ENCODE peak calls at places on chromosomes 3 and 15, in four cellular contexts. One of them, this sample, is unnamed. For H3K27me3, the result is how much of the 10 kb centered on the place peaks cover.

GRCh38 chr3:134110963-134111362 is 81.2 kb upstream of the SLCO2A1 start:
- DNase-seq in breast epithelium: no peak
- DNase-seq in HCT116: no peak
- DNase-seq in Panc1: no peak
- DNase-seq in this sample: no peak

GRCh38 chr15:66221126-66221525 is 32.4 kb downstream of the MEGF11 start:
- DNase-seq in breast epithelium: no peak
- DNase-seq in HCT116: no peak
- DNase-seq in Panc1: no peak
- DNase-seq in this sample: no peak

GRCh38 chr3:97713634-97714033 is 50.9 kb upstream of the ARL6 start:
- DNase-seq in breast epithelium: no peak
- DNase-seq in HCT116: no peak
- DNase-seq in Panc1: no peak
- DNase-seq in this sample: no peak

GRCh38 chr15:65893060-65893459 is 23.8 kb downstream of the RAB11A start:
- DNase-seq in breast epithelium: no peak
- DNase-seq in HCT116: no peak
- DNase-seq in Panc1: no peak
- DNase-seq in this sample: no peak

GRCh38 chr3:136698361-136698760 is 53.8 kb downstream of the STAG1 start:
- DNase-seq in breast epithelium: no peak
- DNase-seq in HCT116: no peak
- DNase-seq in Panc1: no peak
- DNase-seq in this sample: no peak

GRCh38 chr3:8730641-8731040 is 3.0 kb upstream of the CAV3 start:
- DNase-seq in breast epithelium: no peak
- DNase-seq in HCT116: no peak
- DNase-seq in Panc1: no peak
- DNase-seq in this sample: no peak

GRCh38 chr15:45572627-45573026 is 14.6 kb upstream of the BLOC1S6 start:
- DNase-seq in breast epithelium: no peak
- DNase-seq in HCT116: no peak
- DNase-seq in Panc1: no peak
- DNase-seq in this sample: no peak

GRCh38 chr3:123081718-123082369 is 15.0 kb downstream of the PDIA5 start:
- DNase-seq in breast epithelium: no peak
- DNase-seq in HCT116: no peak
- DNase-seq in Panc1: no peak
- DNase-seq in this sample: no peak

GRCh38 chr3:133747907-133748639 is 1.9 kb downstream of the TF start:
- DNase-seq in breast epithelium: no peak
- DNase-seq in HCT116: no peak
- DNase-seq in Panc1: no peak
- DNase-seq in this sample: no peak

GRCh38 chr3:30631237-30631961 is 25.0 kb downstream of the TGFBR2 start:
- DNase-seq in breast epithelium: no peak
- DNase-seq in HCT116: peak
- DNase-seq in Panc1: no peak
- DNase-seq in this sample: no peak

GRCh38 chr3:190849607-190850006 is 12.9 kb downstream of the GMNC start:
- DNase-seq in breast epithelium: no peak
- DNase-seq in HCT116: no peak
- DNase-seq in Panc1: no peak
- DNase-seq in this sample: no peak

GRCh38 chr3:146801492-146801891 is 196.3 kb upstream of the PLSCR5 start:
- DNase-seq in breast epithelium: no peak
- DNase-seq in HCT116: no peak
- DNase-seq in Panc1: no peak
- DNase-seq in this sample: no peak

GRCh38 chr3:50303038-50303815 is at the start of gene HYAL1:
- DNase-seq in breast epithelium: no peak
- DNase-seq in HCT116: peak
- DNase-seq in Panc1: no peak
- DNase-seq in this sample: peak

GRCh38 chr3:125141596-125142417 is 70.7 kb downstream of the SLC12A8 start:
- DNase-seq in breast epithelium: no peak
- DNase-seq in HCT116: no peak
- DNase-seq in Panc1: no peak
- DNase-seq in this sample: no peak

GRCh38 chr15:38648116-38648843 is 83.7 kb upstream of the RASGRP1 start:
- DNase-seq in breast epithelium: no peak
- DNase-seq in HCT116: no peak
- DNase-seq in Panc1: no peak
- DNase-seq in this sample: no peak

GRCh38 chr3:161914703-161915102 is 418.1 kb downstream of the OTOL1 start:
- DNase-seq in breast epithelium: no peak
- DNase-seq in HCT116: no peak
- DNase-seq in Panc1: peak
- DNase-seq in this sample: no peak

GRCh38 chr3:52225452-52226228 is at the start of gene TLR9:
- DNase-seq in breast epithelium: no peak
- DNase-seq in HCT116: no peak
- DNase-seq in Panc1: no peak
- DNase-seq in this sample: no peak

GRCh38 chr3:11289864-11290263 is 17.7 kb downstream of the ATG7 start:
- DNase-seq in breast epithelium: no peak
- DNase-seq in HCT116: no peak
- DNase-seq in Panc1: no peak
- DNase-seq in this sample: no peak

GRCh38 chr3:65077124-65077523 is 389.3 kb upstream of the ADAMTS9 start:
- DNase-seq in breast epithelium: no peak
- DNase-seq in HCT116: no peak
- DNase-seq in Panc1: no peak
- DNase-seq in this sample: no peak

GRCh38 chr3:182920515-182921084 is 59.7 kb downstream of the DCUN1D1 start:
- DNase-seq in breast epithelium: no peak
- DNase-seq in HCT116: peak
- DNase-seq in Panc1: no peak
- DNase-seq in this sample: no peak

GRCh38 chr3:31981206-31982181 is at the start of the genes OSBPL10 and ZNF860:
- DNase-seq in breast epithelium: peak
- DNase-seq in HCT116: peak
- DNase-seq in Panc1: no peak
- DNase-seq in this sample: peak

GRCh38 chr3:119175869-119176756 is 2.7 kb downstream of the UPK1B start:
- DNase-seq in breast epithelium: no peak
- DNase-seq in HCT116: no peak
- DNase-seq in Panc1: peak
- DNase-seq in this sample: peak

GRCh38 chr15:40333922-40334492 is 6.7 kb downstream of the CCDC9B start:
- DNase-seq in breast epithelium: peak
- DNase-seq in HCT116: no peak
- DNase-seq in Panc1: no peak
- DNase-seq in this sample: no peak

GRCh38 chr15:44034933-44035624 is 160.0 kb downstream of the FRMD5 start:
- DNase-seq in breast epithelium: no peak
- DNase-seq in HCT116: no peak
- DNase-seq in Panc1: no peak
- DNase-seq in this sample: no peak

GRCh38 chr3:143201066-143201465 is 81.5 kb downstream of the CHST2 start:
- DNase-seq in breast epithelium: no peak
- DNase-seq in HCT116: no peak
- DNase-seq in Panc1: no peak
- DNase-seq in this sample: no peak

GRCh38 chr3:36244728-36245127 is 135.6 kb upstream of the STAC start:
- DNase-seq in breast epithelium: no peak
- DNase-seq in HCT116: no peak
- DNase-seq in Panc1: no peak
- DNase-seq in this sample: no peak

GRCh38 chr15:66886686-66887273 is 178.6 kb upstream of the SMAD3 start:
- DNase-seq in breast epithelium: no peak
- DNase-seq in HCT116: no peak
- DNase-seq in Panc1: no peak
- DNase-seq in this sample: no peak

GRCh38 chr3:71490692-71491091 is 92.8 kb downstream of the FOXP1 start:
- DNase-seq in breast epithelium: no peak
- DNase-seq in HCT116: no peak
- DNase-seq in Panc1: no peak
- DNase-seq in this sample: no peak

GRCh38 chr3:60812544-60812943 is 438.7 kb downstream of the FHIT start:
- DNase-seq in breast epithelium: no peak
- DNase-seq in HCT116: no peak
- DNase-seq in Panc1: no peak
- DNase-seq in this sample: no peak

GRCh38 chr15:90259524-90259923 is 5.9 kb upstream of the NGRN start:
- DNase-seq in breast epithelium: no peak
- DNase-seq in HCT116: no peak
- DNase-seq in Panc1: no peak
- DNase-seq in this sample: no peak

GRCh38 chr3:12317914-12318313 is 29.0 kb downstream of the PPARG start:
- DNase-seq in breast epithelium: no peak
- DNase-seq in HCT116: no peak
- DNase-seq in Panc1: no peak
- DNase-seq in this sample: no peak

GRCh38 chr15:57784081-57784488 is 77.6 kb downstream of the POLR2M start:
- DNase-seq in breast epithelium: peak
- DNase-seq in HCT116: no peak
- DNase-seq in Panc1: no peak
- DNase-seq in this sample: no peak

GRCh38 chr3:195196266-195196665 is 74.7 kb downstream of the XXYLT1 start:
- DNase-seq in breast epithelium: no peak
- DNase-seq in HCT116: no peak
- DNase-seq in Panc1: no peak
- DNase-seq in this sample: no peak

GRCh38 chr3:195197764-195198423 is 73.1 kb downstream of the XXYLT1 start:
- DNase-seq in breast epithelium: no peak
- DNase-seq in HCT116: peak
- DNase-seq in Panc1: no peak
- DNase-seq in this sample: peak

GRCh38 chr3:195191580-195191979 is 79.4 kb downstream of the XXYLT1 start:
- DNase-seq in breast epithelium: no peak
- DNase-seq in HCT116: no peak
- DNase-seq in Panc1: no peak
- DNase-seq in this sample: no peak

GRCh38 chr3:195195321-195196209 is 75.4 kb downstream of the XXYLT1 start:
- DNase-seq in breast epithelium: no peak
- DNase-seq in HCT116: no peak
- DNase-seq in Panc1: no peak
- DNase-seq in this sample: no peak

DNA sequence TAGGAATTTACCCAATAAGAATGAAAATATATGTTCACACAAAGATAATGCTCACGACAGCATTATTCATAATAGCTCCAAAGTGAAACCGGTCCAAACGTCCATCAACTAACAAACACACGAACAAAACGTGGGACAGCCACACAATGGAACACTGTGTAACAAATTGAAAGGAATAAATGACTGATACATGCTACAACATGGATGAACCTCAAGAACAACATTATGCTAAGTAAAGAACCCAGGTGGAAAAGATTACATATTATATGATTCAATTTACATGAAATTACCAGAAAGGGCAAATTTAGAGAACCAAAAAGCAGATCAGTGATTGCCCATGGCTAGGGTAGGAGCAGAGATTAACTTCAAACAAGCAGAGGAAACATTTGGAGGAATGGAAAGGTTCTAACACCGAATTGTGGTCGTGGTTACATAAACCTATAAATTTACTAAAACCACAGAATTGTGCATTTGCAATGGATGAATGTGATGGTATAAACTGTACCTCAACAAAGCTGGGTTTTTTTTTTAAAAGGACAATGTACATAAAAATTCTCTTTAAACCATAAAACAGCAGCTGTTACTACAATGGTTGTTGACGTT is 76.3 kb downstream of the XXYLT1 start:
- DNase-seq in breast epithelium: no peak
- DNase-seq in HCT116: no peak
- DNase-seq in Panc1: no peak
- DNase-seq in this sample: no peak
- H3K27me3 ChIP-seq in breast epithelium: under half
- H3K27me3 ChIP-seq in HCT116: under half
- H3K27me3 ChIP-seq in Panc1: under half
- H3K27me3 ChIP-seq in this sample: under half

GRCh38 chr3:69741057-69741830 is 2.0 kb downstream of the MITF start:
- DNase-seq in breast epithelium: no peak
- DNase-seq in HCT116: no peak
- DNase-seq in Panc1: no peak
- DNase-seq in this sample: no peak
- H3K27ac ChIP-seq in breast epithelium: peak
- H3K27ac ChIP-seq in HCT116: no peak
- H3K27ac ChIP-seq in Panc1: no peak
- H3K27ac ChIP-seq in this sample: no peak

GRCh38 chr3:164612751-164613150 is 465.5 kb downstream of the SI start:
- DNase-seq in breast epithelium: no peak
- DNase-seq in HCT116: no peak
- DNase-seq in Panc1: no peak
- DNase-seq in this sample: no peak
- H3K27me3 ChIP-seq in breast epithelium: under half
- H3K27me3 ChIP-seq in HCT116: under half
- H3K27me3 ChIP-seq in Panc1: under half
- H3K27me3 ChIP-seq in this sample: under half

DNA sequence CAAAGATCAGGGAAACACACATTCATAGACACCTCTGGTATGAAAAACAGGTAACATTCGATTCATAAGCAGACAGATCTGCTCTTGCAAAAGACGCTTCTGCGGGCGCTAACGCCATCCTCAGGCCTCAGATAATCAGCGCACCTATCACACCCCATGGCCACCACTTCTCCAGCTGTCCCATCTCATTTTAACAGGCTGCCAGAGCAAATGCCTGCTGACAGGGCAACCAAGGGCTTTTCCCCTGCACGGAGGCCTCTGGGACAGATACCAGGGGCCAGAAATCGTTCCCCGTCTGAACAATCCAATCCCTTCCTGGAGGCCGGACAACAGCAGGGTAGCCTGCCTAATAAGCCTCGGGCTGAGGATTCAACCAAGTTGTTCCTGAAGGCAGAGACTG is 15.2 kb downstream of the ABCC5 start:
- DNase-seq in breast epithelium: no peak
- DNase-seq in HCT116: no peak
- DNase-seq in Panc1: no peak
- DNase-seq in this sample: no peak
- H3K27ac ChIP-seq in breast epithelium: no peak
- H3K27ac ChIP-seq in HCT116: no peak
- H3K27ac ChIP-seq in Panc1: no peak
- H3K27ac ChIP-seq in this sample: peak

GRCh38 chr15:73368301-73369072 is at the start of gene HCN4:
- DNase-seq in breast epithelium: no peak
- DNase-seq in HCT116: no peak
- DNase-seq in Panc1: no peak
- DNase-seq in this sample: no peak

GRCh38 chr15:73369073-73369694 is 426 bp upstream of the HCN4 start:
- DNase-seq in breast epithelium: no peak
- DNase-seq in HCT116: no peak
- DNase-seq in Panc1: no peak
- DNase-seq in this sample: no peak

GRCh38 chr15:73367624-73368300 is 996 bp downstream of the HCN4 start:
- DNase-seq in breast epithelium: no peak
- DNase-seq in HCT116: no peak
- DNase-seq in Panc1: no peak
- DNase-seq in this sample: no peak

GRCh38 chr15:73364070-73364469 is 4.7 kb downstream of the HCN4 start:
- DNase-seq in breast epithelium: no peak
- DNase-seq in HCT116: no peak
- DNase-seq in Panc1: no peak
- DNase-seq in this sample: no peak

GRCh38 chr15:73366766-73367623 is 1.8 kb downstream of the HCN4 start:
- DNase-seq in breast epithelium: no peak
- DNase-seq in HCT116: no peak
- DNase-seq in Panc1: no peak
- DNase-seq in this sample: no peak
- H3K27me3 ChIP-seq in breast epithelium: under half
- H3K27me3 ChIP-seq in HCT116: under half
- H3K27me3 ChIP-seq in Panc1: under half
- H3K27me3 ChIP-seq in this sample: half or more

GRCh38 chr15:52326758-52327157 is 31.2 kb upstream of the MYO5C start:
- DNase-seq in breast epithelium: no peak
- DNase-seq in HCT116: no peak
- DNase-seq in Panc1: no peak
- DNase-seq in this sample: no peak
- H3K27ac ChIP-seq in breast epithelium: no peak
- H3K27ac ChIP-seq in HCT116: no peak
- H3K27ac ChIP-seq in Panc1: no peak
- H3K27ac ChIP-seq in this sample: no peak